ENCODE peak calls at places on chromosome 10, in seven cellular contexts. One of them, this sample, is unnamed.

GRCh38 chr10:103502849-103503660 is 9.6 kb downstream of the NEURL1 start:
- DNase-seq in suprapubic skin: no peak
- DNase-seq in IMR-90: no peak
- DNase-seq in adrenal gland: no peak
- DNase-seq in spleen: peak; percentile 63
- DNase-seq in prostate gland: no peak
- DNase-seq in uterus: peak; percentile 22
- DNase-seq in this sample: no peak

GRCh38 chr10:82814635-82815034 is 939.6 kb downstream of the NRG3 start:
- DNase-seq in suprapubic skin: no peak
- DNase-seq in IMR-90: no peak
- DNase-seq in adrenal gland: no peak
- DNase-seq in spleen: no peak
- DNase-seq in prostate gland: no peak
- DNase-seq in uterus: no peak
- DNase-seq in this sample: no peak

GRCh38 chr10:132064771-132065437 is 842 bp upstream of the JAKMIP3 start:
- DNase-seq in suprapubic skin: peak; percentile 56
- DNase-seq in IMR-90: no peak
- DNase-seq in adrenal gland: no peak
- DNase-seq in spleen: no peak
- DNase-seq in prostate gland: no peak
- DNase-seq in uterus: no peak
- DNase-seq in this sample: no peak

GRCh38 chr10:11535376-11535959 is 76.0 kb downstream of the USP6NL start:
- DNase-seq in suprapubic skin: no peak
- DNase-seq in IMR-90: no peak
- DNase-seq in adrenal gland: no peak
- DNase-seq in spleen: no peak
- DNase-seq in prostate gland: no peak
- DNase-seq in uterus: no peak
- DNase-seq in this sample: no peak

GRCh38 chr10:95530561-95530960 is 30.6 kb downstream of the SORBS1 start:
- DNase-seq in suprapubic skin: no peak
- DNase-seq in IMR-90: no peak
- DNase-seq in adrenal gland: no peak
- DNase-seq in spleen: no peak
- DNase-seq in prostate gland: no peak
- DNase-seq in uterus: no peak
- DNase-seq in this sample: no peak

GRCh38 chr10:120580651-120581259 is 123.7 kb downstream of the PLPP4 start:
- DNase-seq in suprapubic skin: no peak
- DNase-seq in IMR-90: no peak
- DNase-seq in adrenal gland: no peak
- DNase-seq in spleen: no peak
- DNase-seq in prostate gland: no peak
- DNase-seq in uterus: no peak
- DNase-seq in this sample: no peak

GRCh38 chr10:123517901-123518300 is 148.3 kb upstream of the GPR26 start:
- DNase-seq in suprapubic skin: peak; percentile 59
- DNase-seq in IMR-90: no peak
- DNase-seq in adrenal gland: no peak
- DNase-seq in spleen: no peak
- DNase-seq in prostate gland: no peak
- DNase-seq in uterus: no peak
- DNase-seq in this sample: no peak

GRCh38 chr10:132106431-132106830 is 40.7 kb downstream of the JAKMIP3 start:
- DNase-seq in suprapubic skin: no peak
- DNase-seq in IMR-90: no peak
- DNase-seq in adrenal gland: no peak
- DNase-seq in spleen: no peak
- DNase-seq in prostate gland: no peak
- DNase-seq in uterus: no peak
- DNase-seq in this sample: no peak

GRCh38 chr10:86348321-86349210 is 18.0 kb downstream of the GRID1 start:
- DNase-seq in suprapubic skin: no peak
- DNase-seq in IMR-90: no peak
- DNase-seq in adrenal gland: no peak
- DNase-seq in spleen: peak; percentile 76
- DNase-seq in prostate gland: no peak
- DNase-seq in uterus: no peak
- DNase-seq in this sample: no peak

GRCh38 chr10:90313548-90314325 is 544.1 kb downstream of the HTR7 start:
- DNase-seq in suprapubic skin: no peak
- DNase-seq in IMR-90: peak; percentile 25
- DNase-seq in adrenal gland: no peak
- DNase-seq in spleen: no peak
- DNase-seq in prostate gland: no peak
- DNase-seq in uterus: no peak
- DNase-seq in this sample: no peak

GRCh38 chr10:132109341-132110072 is 43.8 kb downstream of the JAKMIP3 start:
- DNase-seq in suprapubic skin: no peak
- DNase-seq in IMR-90: peak; percentile 2
- DNase-seq in adrenal gland: peak; percentile 3
- DNase-seq in spleen: no peak
- DNase-seq in prostate gland: no peak
- DNase-seq in uterus: no peak
- DNase-seq in this sample: peak; percentile 11

GRCh38 chr10:77240042-77240619 is 397.5 kb downstream of the KCNMA1 start:
- DNase-seq in suprapubic skin: no peak
- DNase-seq in IMR-90: peak; percentile 70
- DNase-seq in adrenal gland: no peak
- DNase-seq in spleen: no peak
- DNase-seq in prostate gland: peak; percentile 12
- DNase-seq in uterus: no peak
- DNase-seq in this sample: no peak

GRCh38 chr10:98460837-98461499 is 14.2 kb upstream of the HPS1 start:
- DNase-seq in suprapubic skin: no peak
- DNase-seq in IMR-90: peak; percentile 96
- DNase-seq in adrenal gland: peak; percentile 80
- DNase-seq in spleen: no peak
- DNase-seq in prostate gland: no peak
- DNase-seq in uterus: peak; percentile 68
- DNase-seq in this sample: no peak

GRCh38 chr10:75106242-75106641 is 5.2 kb upstream of the SAMD8 start:
- DNase-seq in suprapubic skin: peak; percentile 24
- DNase-seq in IMR-90: no peak
- DNase-seq in adrenal gland: no peak
- DNase-seq in spleen: no peak
- DNase-seq in prostate gland: no peak
- DNase-seq in uterus: no peak
- DNase-seq in this sample: no peak

GRCh38 chr10:86046845-86047460 is 319.6 kb downstream of the GRID1 start:
- DNase-seq in suprapubic skin: peak; percentile 20
- DNase-seq in IMR-90: no peak
- DNase-seq in adrenal gland: no peak
- DNase-seq in spleen: no peak
- DNase-seq in prostate gland: no peak
- DNase-seq in uterus: no peak
- DNase-seq in this sample: no peak

GRCh38 chr10:60032723-60033122 is 126.4 kb upstream of the CCDC6 start:
- DNase-seq in suprapubic skin: no peak
- DNase-seq in IMR-90: peak; percentile 36
- DNase-seq in adrenal gland: peak; percentile 48
- DNase-seq in spleen: no peak
- DNase-seq in prostate gland: peak; percentile 71
- DNase-seq in uterus: no peak
- DNase-seq in this sample: no peak

GRCh38 chr10:120962386-120963052 is 111.4 kb downstream of the WDR11 start:
- DNase-seq in suprapubic skin: no peak
- DNase-seq in IMR-90: no peak
- DNase-seq in adrenal gland: peak; percentile 68
- DNase-seq in spleen: no peak
- DNase-seq in prostate gland: no peak
- DNase-seq in uterus: no peak
- DNase-seq in this sample: no peak

GRCh38 chr10:63504145-63504881 is 16.9 kb upstream of the REEP3 start:
- DNase-seq in suprapubic skin: no peak
- DNase-seq in IMR-90: no peak
- DNase-seq in adrenal gland: no peak
- DNase-seq in spleen: no peak
- DNase-seq in prostate gland: no peak
- DNase-seq in uterus: no peak
- DNase-seq in this sample: no peak

GRCh38 chr10:124095096-124095495 is 1.7 kb upstream of the CHST15 start:
- DNase-seq in suprapubic skin: no peak
- DNase-seq in IMR-90: no peak
- DNase-seq in adrenal gland: no peak
- DNase-seq in spleen: no peak
- DNase-seq in prostate gland: no peak
- DNase-seq in uterus: no peak
- DNase-seq in this sample: no peak

GRCh38 chr10:31032515-31033132 is 959 bp upstream of the ZNF438 start:
- DNase-seq in suprapubic skin: no peak
- DNase-seq in IMR-90: no peak
- DNase-seq in adrenal gland: no peak
- DNase-seq in spleen: peak; percentile 83
- DNase-seq in prostate gland: no peak
- DNase-seq in uterus: no peak
- DNase-seq in this sample: no peak

GRCh38 chr10:31030800-31031199 is 865 bp downstream of the ZNF438 start:
- DNase-seq in suprapubic skin: no peak
- DNase-seq in IMR-90: no peak
- DNase-seq in adrenal gland: no peak
- DNase-seq in spleen: no peak
- DNase-seq in prostate gland: no peak
- DNase-seq in uterus: no peak
- DNase-seq in this sample: no peak

GRCh38 chr10:31031205-31031665 is 430 bp downstream of the ZNF438 start:
- DNase-seq in suprapubic skin: no peak
- DNase-seq in IMR-90: no peak
- DNase-seq in adrenal gland: no peak
- DNase-seq in spleen: no peak
- DNase-seq in prostate gland: no peak
- DNase-seq in uterus: no peak
- DNase-seq in this sample: no peak

GRCh38 chr10:31033166-31033565 is 1.5 kb upstream of the ZNF438 start:
- DNase-seq in suprapubic skin: no peak
- DNase-seq in IMR-90: no peak
- DNase-seq in adrenal gland: no peak
- DNase-seq in spleen: no peak
- DNase-seq in prostate gland: no peak
- DNase-seq in uterus: no peak
- DNase-seq in this sample: no peak

GRCh38 chr10:31031666-31032514 is at the start of gene ZNF438:
- DNase-seq in suprapubic skin: peak; percentile 97
- DNase-seq in IMR-90: peak; percentile 95
- DNase-seq in adrenal gland: peak; percentile 97
- DNase-seq in spleen: peak; percentile 99
- DNase-seq in prostate gland: peak; percentile 95
- DNase-seq in uterus: peak; percentile 98
- DNase-seq in this sample: peak; percentile 96
- TF ChIP-seq POLR2A in suprapubic skin: peak; percentile 22
- TF ChIP-seq POLR2A in IMR-90: peak; percentile 74
- TF ChIP-seq POLR2A in adrenal gland: peak; percentile 82
- TF ChIP-seq POLR2A in spleen: peak; percentile 19
- TF ChIP-seq POLR2A in prostate gland: peak; percentile 73
- TF ChIP-seq POLR2A in uterus: peak; percentile 78
- TF ChIP-seq POLR2A in this sample: peak; percentile 81

GRCh38 chr10:28302668-28303488 is at the start of gene MPP7:
- DNase-seq in suprapubic skin: peak; percentile 97
- DNase-seq in IMR-90: peak; percentile 98
- DNase-seq in adrenal gland: peak; percentile 96
- DNase-seq in spleen: peak; percentile 99
- DNase-seq in prostate gland: peak; percentile 98
- DNase-seq in uterus: peak; percentile 95
- DNase-seq in this sample: peak; percentile 94
- TF ChIP-seq POLR2A in suprapubic skin: no peak
- TF ChIP-seq POLR2A in IMR-90: no peak
- TF ChIP-seq POLR2A in adrenal gland: peak; percentile 79
- TF ChIP-seq POLR2A in spleen: peak; percentile 9
- TF ChIP-seq POLR2A in prostate gland: peak; percentile 70
- TF ChIP-seq POLR2A in uterus: no peak
- TF ChIP-seq POLR2A in this sample: no peak

DNA sequence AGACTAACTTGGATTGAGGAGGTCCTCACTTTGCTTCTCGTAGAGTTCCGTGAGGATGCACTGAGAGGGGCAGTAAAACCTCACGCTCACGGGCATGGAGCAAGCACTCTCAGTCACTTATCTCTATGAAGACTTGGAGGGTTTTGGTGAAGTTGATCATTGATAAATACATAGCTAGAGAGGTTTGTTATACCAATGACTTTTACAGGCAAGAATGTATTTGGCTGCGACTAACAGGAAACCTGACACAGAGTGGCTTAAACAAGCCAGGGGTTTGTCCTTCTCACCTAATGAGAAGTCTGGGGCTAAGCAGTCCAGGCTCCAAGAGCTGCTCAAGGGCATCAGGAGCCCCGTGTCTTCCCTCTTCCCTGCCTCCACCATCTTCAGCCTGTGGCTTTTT is 6.1 kb downstream of the BICC1 start:
- DNase-seq in suprapubic skin: no peak
- DNase-seq in IMR-90: peak; percentile 31
- DNase-seq in adrenal gland: no peak
- DNase-seq in spleen: no peak
- DNase-seq in prostate gland: no peak
- DNase-seq in uterus: no peak
- DNase-seq in this sample: no peak
- TF ChIP-seq POLR2A in suprapubic skin: no peak
- TF ChIP-seq POLR2A in IMR-90: no peak
- TF ChIP-seq POLR2A in adrenal gland: no peak
- TF ChIP-seq POLR2A in spleen: no peak
- TF ChIP-seq POLR2A in prostate gland: no peak
- TF ChIP-seq POLR2A in uterus: no peak
- TF ChIP-seq POLR2A in this sample: no peak

GRCh38 chr10:14584643-14585042 is 190.1 kb downstream of the FAM107B start:
- DNase-seq in suprapubic skin: no peak
- DNase-seq in IMR-90: no peak
- DNase-seq in adrenal gland: no peak
- DNase-seq in spleen: no peak
- DNase-seq in prostate gland: no peak
- DNase-seq in uterus: no peak
- DNase-seq in this sample: no peak

GRCh38 chr10:14583967-14584366 is 190.7 kb downstream of the FAM107B start:
- DNase-seq in suprapubic skin: no peak
- DNase-seq in IMR-90: no peak
- DNase-seq in adrenal gland: no peak
- DNase-seq in spleen: no peak
- DNase-seq in prostate gland: no peak
- DNase-seq in uterus: no peak
- DNase-seq in this sample: no peak

GRCh38 chr10:14585287-14586193 is 189.2 kb downstream of the FAM107B start:
- DNase-seq in suprapubic skin: no peak
- DNase-seq in IMR-90: no peak
- DNase-seq in adrenal gland: no peak
- DNase-seq in spleen: no peak
- DNase-seq in prostate gland: no peak
- DNase-seq in uterus: no peak
- DNase-seq in this sample: no peak

GRCh38 chr10:14581553-14581952 is 193.1 kb downstream of the FAM107B start:
- DNase-seq in suprapubic skin: no peak
- DNase-seq in IMR-90: no peak
- DNase-seq in adrenal gland: no peak
- DNase-seq in spleen: no peak
- DNase-seq in prostate gland: no peak
- DNase-seq in uterus: no peak
- DNase-seq in this sample: no peak

DNA sequence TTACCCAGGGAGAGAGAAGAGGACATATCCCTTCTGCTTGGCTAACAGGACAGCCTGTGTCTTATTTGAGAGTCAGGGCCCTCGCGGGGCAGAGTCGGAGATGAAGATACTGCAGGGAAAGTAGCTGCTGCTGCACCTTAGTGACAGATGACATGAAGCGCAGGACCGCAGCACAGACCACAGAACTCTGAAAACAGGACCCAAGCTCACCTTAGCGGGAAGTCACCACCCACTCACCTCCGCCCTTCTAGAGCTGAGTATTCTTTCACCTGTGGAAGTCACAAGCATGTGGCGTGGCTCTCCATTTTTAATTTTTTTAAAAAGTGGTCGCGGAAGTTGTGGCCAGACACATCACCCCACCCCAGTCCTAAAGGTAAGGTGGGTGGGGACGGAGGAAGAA is 191.4 kb downstream of the FAM107B start:
- DNase-seq in suprapubic skin: no peak
- DNase-seq in IMR-90: no peak
- DNase-seq in adrenal gland: no peak
- DNase-seq in spleen: peak; percentile 88
- DNase-seq in prostate gland: no peak
- DNase-seq in uterus: no peak
- DNase-seq in this sample: no peak
- TF ChIP-seq POLR2A in suprapubic skin: no peak
- TF ChIP-seq POLR2A in IMR-90: no peak
- TF ChIP-seq POLR2A in adrenal gland: no peak
- TF ChIP-seq POLR2A in spleen: no peak
- TF ChIP-seq POLR2A in prostate gland: no peak
- TF ChIP-seq POLR2A in uterus: no peak
- TF ChIP-seq POLR2A in this sample: no peak